ENCODE peak calls at places on chromosomes 2 and 18, in six cellular contexts. One of them, this sample, is unnamed.

GRCh38 chr2:167706800-167707199 is 540.6 kb downstream of the STK39 start:
- DNase-seq in ovary: no peak
- DNase-seq in A549: no peak
- DNase-seq in body of pancreas: no peak
- DNase-seq in transverse colon: no peak
- DNase-seq in stomach: no peak
- DNase-seq in this sample: no peak

GRCh38 chr18:73614812-73615211 is 532.8 kb downstream of the FBXO15 start:
- DNase-seq in stomach: no peak
- DNase-seq in ovary: no peak
- DNase-seq in body of pancreas: no peak
- DNase-seq in transverse colon: no peak
- DNase-seq in A549: peak
- DNase-seq in this sample: no peak

GRCh38 chr2:231621051-231621879 is 28.6 kb downstream of the TEX44 start:
- DNase-seq in body of pancreas: no peak
- DNase-seq in A549: no peak
- DNase-seq in stomach: no peak
- DNase-seq in ovary: peak
- DNase-seq in transverse colon: peak
- DNase-seq in this sample: no peak

GRCh38 chr18:63218472-63218871 is 101.1 kb downstream of the BCL2 start:
- DNase-seq in transverse colon: no peak
- DNase-seq in A549: no peak
- DNase-seq in ovary: no peak
- DNase-seq in body of pancreas: no peak
- DNase-seq in stomach: no peak
- DNase-seq in this sample: no peak

GRCh38 chr2:86213699-86214502 is 14.6 kb downstream of the MRPL35 start:
- DNase-seq in transverse colon: no peak
- DNase-seq in stomach: peak
- DNase-seq in ovary: no peak
- DNase-seq in A549: no peak
- DNase-seq in body of pancreas: no peak
- DNase-seq in this sample: no peak

GRCh38 chr2:31332521-31332920 is 82.0 kb downstream of the XDH start:
- DNase-seq in transverse colon: no peak
- DNase-seq in body of pancreas: no peak
- DNase-seq in stomach: no peak
- DNase-seq in A549: no peak
- DNase-seq in ovary: no peak
- DNase-seq in this sample: no peak

GRCh38 chr2:164717000-164717597 is 95.8 kb upstream of the GRB14 start:
- DNase-seq in transverse colon: no peak
- DNase-seq in A549: peak
- DNase-seq in body of pancreas: no peak
- DNase-seq in ovary: no peak
- DNase-seq in stomach: no peak
- DNase-seq in this sample: no peak

GRCh38 chr2:102063948-102064678 is 72.4 kb downstream of the IL1R2 start:
- DNase-seq in A549: peak
- DNase-seq in transverse colon: peak
- DNase-seq in body of pancreas: peak
- DNase-seq in ovary: peak
- DNase-seq in stomach: peak
- DNase-seq in this sample: peak

GRCh38 chr2:112646102-112646719 is 472 bp downstream of the SLC20A1 start:
- DNase-seq in ovary: no peak
- DNase-seq in transverse colon: no peak
- DNase-seq in body of pancreas: no peak
- DNase-seq in A549: no peak
- DNase-seq in stomach: no peak
- DNase-seq in this sample: no peak

GRCh38 chr18:59460060-59460395 is 101.0 kb upstream of the LMAN1 start:
- DNase-seq in ovary: no peak
- DNase-seq in transverse colon: no peak
- DNase-seq in A549: no peak
- DNase-seq in stomach: no peak
- DNase-seq in body of pancreas: no peak
- DNase-seq in this sample: no peak

GRCh38 chr2:60355849-60356261 is 197.6 kb downstream of the BCL11A start:
- DNase-seq in transverse colon: no peak
- DNase-seq in A549: no peak
- DNase-seq in stomach: no peak
- DNase-seq in ovary: no peak
- DNase-seq in body of pancreas: no peak
- DNase-seq in this sample: no peak

GRCh38 chr2:207253946-207254345 is 88.2 kb upstream of the KLF7 start:
- DNase-seq in stomach: no peak
- DNase-seq in A549: peak
- DNase-seq in ovary: no peak
- DNase-seq in body of pancreas: no peak
- DNase-seq in transverse colon: no peak
- DNase-seq in this sample: no peak

GRCh38 chr18:58272209-58272608 is 228.2 kb downstream of the NEDD4L start:
- DNase-seq in body of pancreas: no peak
- DNase-seq in transverse colon: no peak
- DNase-seq in stomach: no peak
- DNase-seq in ovary: no peak
- DNase-seq in A549: no peak
- DNase-seq in this sample: no peak

GRCh38 chr2:238716585-238716984 is 131.3 kb upstream of the TWIST2 start:
- DNase-seq in stomach: no peak
- DNase-seq in body of pancreas: no peak
- DNase-seq in transverse colon: no peak
- DNase-seq in ovary: no peak
- DNase-seq in A549: no peak
- DNase-seq in this sample: no peak

GRCh38 chr2:32623311-32623706 is 4.5 kb upstream of the TTC27 start:
- DNase-seq in A549: no peak
- DNase-seq in ovary: no peak
- DNase-seq in transverse colon: no peak
- DNase-seq in body of pancreas: no peak
- DNase-seq in stomach: no peak
- DNase-seq in this sample: no peak

GRCh38 chr18:11948852-11949523 is 32.3 kb upstream of the IMPA2 start:
- DNase-seq in transverse colon: no peak
- DNase-seq in stomach: no peak
- DNase-seq in body of pancreas: no peak
- DNase-seq in ovary: no peak
- DNase-seq in A549: no peak
- DNase-seq in this sample: no peak

GRCh38 chr2:228657807-228658402 is 476.4 kb upstream of the SPHKAP start:
- DNase-seq in body of pancreas: no peak
- DNase-seq in A549: peak
- DNase-seq in transverse colon: no peak
- DNase-seq in ovary: no peak
- DNase-seq in stomach: no peak
- DNase-seq in this sample: no peak

GRCh38 chr18:79941473-79942119 is 9.9 kb downstream of the SLC66A2 start:
- DNase-seq in stomach: peak
- DNase-seq in A549: no peak
- DNase-seq in transverse colon: peak
- DNase-seq in ovary: no peak
- DNase-seq in body of pancreas: peak
- DNase-seq in this sample: no peak

GRCh38 chr2:230798769-230799399 is 65.9 kb upstream of the ITM2C start:
- DNase-seq in A549: peak
- DNase-seq in ovary: no peak
- DNase-seq in stomach: no peak
- DNase-seq in transverse colon: no peak
- DNase-seq in body of pancreas: no peak
- DNase-seq in this sample: no peak

GRCh38 chr2:167182403-167182802 is 294.1 kb downstream of the XIRP2 start:
- DNase-seq in transverse colon: no peak
- DNase-seq in stomach: no peak
- DNase-seq in ovary: no peak
- DNase-seq in body of pancreas: no peak
- DNase-seq in A549: no peak
- DNase-seq in this sample: no peak

GRCh38 chr2:20141056-20141762 is 83.7 kb downstream of the SDC1 start:
- DNase-seq in transverse colon: peak
- DNase-seq in stomach: peak
- DNase-seq in body of pancreas: peak
- DNase-seq in A549: peak
- DNase-seq in ovary: no peak
- DNase-seq in this sample: peak

GRCh38 chr2:217218269-217219140 is 358.6 kb upstream of the TNP1 start:
- DNase-seq in body of pancreas: no peak
- DNase-seq in stomach: no peak
- DNase-seq in ovary: no peak
- DNase-seq in transverse colon: no peak
- DNase-seq in A549: no peak
- DNase-seq in this sample: no peak

GRCh38 chr2:177275041-177275440 is 10.5 kb upstream of the NFE2L2 start:
- DNase-seq in transverse colon: no peak
- DNase-seq in stomach: no peak
- DNase-seq in body of pancreas: no peak
- DNase-seq in ovary: no peak
- DNase-seq in A549: peak
- DNase-seq in this sample: no peak

GRCh38 chr2:31983762-31984467 is 26.9 kb downstream of the MEMO1 start:
- DNase-seq in transverse colon: no peak
- DNase-seq in ovary: no peak
- DNase-seq in body of pancreas: no peak
- DNase-seq in stomach: no peak
- DNase-seq in A549: no peak
- DNase-seq in this sample: no peak

GRCh38 chr2:66364495-66364992 is 70.4 kb upstream of the MEIS1 start:
- DNase-seq in A549: no peak
- DNase-seq in body of pancreas: no peak
- DNase-seq in stomach: no peak
- DNase-seq in transverse colon: no peak
- DNase-seq in ovary: no peak
- DNase-seq in this sample: peak

GRCh38 chr2:187769437-187769836 is 215.2 kb upstream of the TFPI start:
- DNase-seq in body of pancreas: no peak
- DNase-seq in A549: no peak
- DNase-seq in stomach: no peak
- DNase-seq in transverse colon: no peak
- DNase-seq in ovary: no peak
- DNase-seq in this sample: no peak

GRCh38 chr2:174692256-174692830 is 71.9 kb downstream of the CHRNA1 start:
- DNase-seq in stomach: no peak
- DNase-seq in ovary: no peak
- DNase-seq in A549: no peak
- DNase-seq in transverse colon: no peak
- DNase-seq in body of pancreas: no peak
- DNase-seq in this sample: no peak

GRCh38 chr2:236872015-236872414 is 213.7 kb upstream of the COPS8 start:
- DNase-seq in transverse colon: no peak
- DNase-seq in body of pancreas: no peak
- DNase-seq in stomach: no peak
- DNase-seq in ovary: no peak
- DNase-seq in A549: no peak
- DNase-seq in this sample: no peak

GRCh38 chr2:129604560-129604959 is 374.9 kb upstream of the RAB6C start:
- DNase-seq in ovary: no peak
- DNase-seq in body of pancreas: no peak
- DNase-seq in A549: no peak
- DNase-seq in transverse colon: no peak
- DNase-seq in stomach: no peak
- DNase-seq in this sample: no peak

GRCh38 chr2:187917535-187917934 is 363.3 kb upstream of the TFPI start:
- DNase-seq in stomach: no peak
- DNase-seq in ovary: no peak
- DNase-seq in body of pancreas: no peak
- DNase-seq in transverse colon: no peak
- DNase-seq in A549: no peak
- DNase-seq in this sample: no peak

GRCh38 chr2:153944775-153945174 is 73.1 kb downstream of the GALNT13 start:
- DNase-seq in body of pancreas: no peak
- DNase-seq in transverse colon: no peak
- DNase-seq in stomach: no peak
- DNase-seq in ovary: no peak
- DNase-seq in A549: no peak
- DNase-seq in this sample: no peak

GRCh38 chr2:194867328-194867727 is 789.7 kb upstream of the SLC39A10 start:
- DNase-seq in A549: peak
- DNase-seq in body of pancreas: no peak
- DNase-seq in stomach: no peak
- DNase-seq in ovary: no peak
- DNase-seq in transverse colon: no peak
- DNase-seq in this sample: no peak

GRCh38 chr2:197378494-197378972 is 56.3 kb downstream of the SF3B1 start:
- DNase-seq in stomach: peak
- DNase-seq in A549: peak
- DNase-seq in ovary: peak
- DNase-seq in transverse colon: peak
- DNase-seq in body of pancreas: peak
- DNase-seq in this sample: peak

GRCh38 chr2:219149667-219150066 is 10.9 kb downstream of the NHEJ1 start:
- DNase-seq in stomach: peak
- DNase-seq in body of pancreas: peak
- DNase-seq in transverse colon: no peak
- DNase-seq in ovary: no peak
- DNase-seq in A549: no peak
- DNase-seq in this sample: peak

GRCh38 chr2:42827647-42828486 is 35.5 kb upstream of the HAAO start:
- DNase-seq in ovary: peak
- DNase-seq in transverse colon: peak
- DNase-seq in stomach: peak
- DNase-seq in A549: peak
- DNase-seq in body of pancreas: peak
- DNase-seq in this sample: peak

GRCh38 chr2:88860421-88861075 is 169.1 kb downstream of the RPIA start:
- DNase-seq in stomach: no peak
- DNase-seq in transverse colon: no peak
- DNase-seq in body of pancreas: no peak
- DNase-seq in A549: no peak
- DNase-seq in ovary: no peak
- DNase-seq in this sample: no peak
- TF ChIP-seq POLR2A in stomach: no peak
- TF ChIP-seq POLR2A in transverse colon: no peak
- TF ChIP-seq POLR2A in body of pancreas: no peak
- TF ChIP-seq POLR2A in A549: no peak
- TF ChIP-seq POLR2A in ovary: no peak
- TF ChIP-seq POLR2A in this sample: no peak

GRCh38 chr18:50192903-50193795 is 1.8 kb downstream of the MYO5B start:
- DNase-seq in body of pancreas: peak
- DNase-seq in ovary: no peak
- DNase-seq in transverse colon: peak
- DNase-seq in stomach: peak
- DNase-seq in A549: no peak
- DNase-seq in this sample: peak
- TF ChIP-seq POLR2A in body of pancreas: peak
- TF ChIP-seq POLR2A in ovary: no peak
- TF ChIP-seq POLR2A in transverse colon: peak
- TF ChIP-seq POLR2A in stomach: no peak
- TF ChIP-seq POLR2A in A549: no peak
- TF ChIP-seq POLR2A in this sample: peak

GRCh38 chr2:241354668-241355658 is 1.1 kb upstream of the FARP2 start:
- DNase-seq in A549: peak
- DNase-seq in transverse colon: peak
- DNase-seq in stomach: peak
- DNase-seq in ovary: peak
- DNase-seq in body of pancreas: peak
- DNase-seq in this sample: peak
- TF ChIP-seq POLR2A in A549: no peak
- TF ChIP-seq POLR2A in transverse colon: peak
- TF ChIP-seq POLR2A in stomach: no peak
- TF ChIP-seq POLR2A in ovary: no peak
- TF ChIP-seq POLR2A in body of pancreas: no peak
- TF ChIP-seq POLR2A in this sample: no peak

GRCh38 chr2:216147172-216148131 is 38.3 kb downstream of the XRCC5 start:
- DNase-seq in stomach: no peak
- DNase-seq in transverse colon: no peak
- DNase-seq in A549: no peak
- DNase-seq in ovary: no peak
- DNase-seq in body of pancreas: no peak
- DNase-seq in this sample: no peak
- TF ChIP-seq POLR2A in stomach: no peak
- TF ChIP-seq POLR2A in transverse colon: no peak
- TF ChIP-seq POLR2A in A549: no peak
- TF ChIP-seq POLR2A in ovary: no peak
- TF ChIP-seq POLR2A in body of pancreas: no peak
- TF ChIP-seq POLR2A in this sample: no peak

This sample was measured in thyroid gland.